ENCODE peak calls at places on chromosomes 2 and 18, in seven cellular contexts. One of them, this sample, is unnamed.

GRCh38 chr18:46562674-46563192 is 94.3 kb downstream of the LOXHD1 start:
- DNase-seq in A549: no peak
- DNase-seq in cardiac muscle cell: no peak
- DNase-seq in astrocyte: no peak
- DNase-seq in body of pancreas: no peak
- DNase-seq in GM12865: no peak
- DNase-seq in heart right ventricle: no peak
- DNase-seq in this sample: no peak

GRCh38 chr2:168849610-168850009 is 40.6 kb downstream of the SPC25 start:
- DNase-seq in GM12865: peak; percentile 28
- DNase-seq in astrocyte: peak; percentile 7
- DNase-seq in body of pancreas: peak; percentile 77
- DNase-seq in A549: no peak
- DNase-seq in cardiac muscle cell: peak; percentile 80
- DNase-seq in heart right ventricle: peak; percentile 39
- DNase-seq in this sample: peak; percentile 27

GRCh38 chr2:108447947-108448677 is 894 bp upstream of the GCC2 start:
- DNase-seq in heart right ventricle: no peak
- DNase-seq in cardiac muscle cell: no peak
- DNase-seq in body of pancreas: no peak
- DNase-seq in A549: peak; percentile 8
- DNase-seq in GM12865: no peak
- DNase-seq in astrocyte: no peak
- DNase-seq in this sample: no peak

GRCh38 chr2:60932954-60933353 is 51.6 kb downstream of the REL start:
- DNase-seq in A549: no peak
- DNase-seq in body of pancreas: no peak
- DNase-seq in astrocyte: no peak
- DNase-seq in heart right ventricle: no peak
- DNase-seq in cardiac muscle cell: no peak
- DNase-seq in GM12865: no peak
- DNase-seq in this sample: no peak

GRCh38 chr2:205650931-205651330 is 31.4 kb upstream of the NRP2 start:
- DNase-seq in heart right ventricle: no peak
- DNase-seq in cardiac muscle cell: no peak
- DNase-seq in A549: no peak
- DNase-seq in astrocyte: no peak
- DNase-seq in body of pancreas: no peak
- DNase-seq in GM12865: no peak
- DNase-seq in this sample: peak; percentile 37

GRCh38 chr2:60438653-60439052 is 114.8 kb downstream of the BCL11A start:
- DNase-seq in astrocyte: no peak
- DNase-seq in cardiac muscle cell: no peak
- DNase-seq in heart right ventricle: no peak
- DNase-seq in body of pancreas: no peak
- DNase-seq in A549: no peak
- DNase-seq in GM12865: no peak
- DNase-seq in this sample: no peak

GRCh38 chr18:61435064-61435652 is 101.9 kb downstream of the CDH20 start:
- DNase-seq in A549: no peak
- DNase-seq in body of pancreas: no peak
- DNase-seq in astrocyte: no peak
- DNase-seq in GM12865: peak; percentile 22
- DNase-seq in cardiac muscle cell: peak; percentile 21
- DNase-seq in heart right ventricle: no peak
- DNase-seq in this sample: peak; percentile 8

GRCh38 chr18:50558948-50559749 is 738 bp upstream of the MAPK4 start:
- DNase-seq in body of pancreas: peak; percentile 12
- DNase-seq in cardiac muscle cell: no peak
- DNase-seq in heart right ventricle: no peak
- DNase-seq in A549: no peak
- DNase-seq in GM12865: no peak
- DNase-seq in astrocyte: no peak
- DNase-seq in this sample: no peak

GRCh38 chr2:199458806-199459285 is 1.1 kb upstream of the SATB2 start:
- DNase-seq in GM12865: no peak
- DNase-seq in A549: no peak
- DNase-seq in astrocyte: no peak
- DNase-seq in body of pancreas: peak; percentile 33
- DNase-seq in heart right ventricle: no peak
- DNase-seq in cardiac muscle cell: peak; percentile 36
- DNase-seq in this sample: no peak

GRCh38 chr2:224369028-224369632 is 32.8 kb downstream of the FAM124B start:
- DNase-seq in cardiac muscle cell: peak; percentile 67
- DNase-seq in A549: peak; percentile 15
- DNase-seq in body of pancreas: no peak
- DNase-seq in astrocyte: no peak
- DNase-seq in GM12865: peak; percentile 48
- DNase-seq in heart right ventricle: no peak
- DNase-seq in this sample: peak; percentile 50

GRCh38 chr2:155308367-155309009 is 610.0 kb downstream of the KCNJ3 start:
- DNase-seq in astrocyte: no peak
- DNase-seq in GM12865: peak; percentile 9
- DNase-seq in cardiac muscle cell: no peak
- DNase-seq in body of pancreas: no peak
- DNase-seq in heart right ventricle: no peak
- DNase-seq in A549: no peak
- DNase-seq in this sample: no peak

GRCh38 chr2:155310589-155310988 is 612.1 kb downstream of the KCNJ3 start:
- DNase-seq in astrocyte: peak; percentile 2
- DNase-seq in heart right ventricle: no peak
- DNase-seq in cardiac muscle cell: peak; percentile 33
- DNase-seq in A549: peak; percentile 3
- DNase-seq in body of pancreas: no peak
- DNase-seq in GM12865: peak; percentile 44
- DNase-seq in this sample: peak; percentile 3

DNA sequence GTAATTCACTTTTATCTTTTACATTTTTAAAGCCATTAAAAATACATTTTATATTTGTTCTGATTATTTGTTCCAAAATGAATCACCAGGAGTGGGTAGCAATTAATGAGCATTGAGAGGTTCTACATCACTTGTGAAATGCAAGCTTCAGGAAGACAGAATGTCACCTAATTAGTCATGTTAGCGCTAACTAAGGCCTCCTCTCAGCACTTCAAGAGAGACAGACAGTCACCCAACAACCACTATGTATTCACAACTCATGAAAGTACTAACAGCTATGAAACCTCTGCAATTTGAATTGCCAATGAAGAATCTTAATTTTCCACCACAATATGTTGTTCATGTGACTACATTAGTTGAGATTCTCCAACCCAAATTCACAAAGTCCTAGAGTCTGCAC is 611.0 kb downstream of the KCNJ3 start:
- DNase-seq in cardiac muscle cell: no peak
- DNase-seq in body of pancreas: no peak
- DNase-seq in GM12865: peak; percentile 14
- DNase-seq in astrocyte: no peak
- DNase-seq in A549: no peak
- DNase-seq in heart right ventricle: no peak
- DNase-seq in this sample: no peak
- H3K4me3 ChIP-seq in cardiac muscle cell: no peak overlapping the region
- H3K4me3 ChIP-seq in body of pancreas: no peak overlapping the region
- H3K4me3 ChIP-seq in GM12865: no peak overlapping the region
- H3K4me3 ChIP-seq in astrocyte: no peak overlapping the region
- H3K4me3 ChIP-seq in A549: no peak overlapping the region
- H3K4me3 ChIP-seq in heart right ventricle: no peak overlapping the region
- H3K4me3 ChIP-seq in this sample: no peak overlapping the region

DNA sequence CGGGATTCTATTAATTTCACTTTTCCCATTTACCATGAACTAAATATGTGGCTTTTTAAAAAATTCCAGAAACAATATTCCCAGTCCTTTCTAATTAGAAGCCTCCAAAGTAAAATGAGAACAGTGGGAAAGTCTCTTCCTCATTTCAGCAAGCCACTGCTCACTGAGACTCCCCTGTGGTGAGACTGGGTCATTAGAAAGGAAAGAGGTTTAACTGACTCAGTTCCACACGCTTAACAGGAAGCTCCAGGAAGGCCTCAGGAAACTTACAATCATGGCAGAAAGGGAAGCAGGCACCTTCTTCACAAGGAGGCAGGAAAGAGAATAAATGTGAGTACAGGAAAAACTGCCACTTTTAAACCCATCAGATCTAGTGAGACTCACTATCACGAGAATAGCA is 258.9 kb upstream of the CHAC2 start:
- DNase-seq in heart right ventricle: no peak
- DNase-seq in astrocyte: no peak
- DNase-seq in body of pancreas: no peak
- DNase-seq in GM12865: no peak
- DNase-seq in A549: no peak
- DNase-seq in cardiac muscle cell: no peak
- DNase-seq in this sample: no peak
- TF ChIP-seq CTCF in heart right ventricle: no peak
- TF ChIP-seq CTCF in astrocyte: no peak
- TF ChIP-seq CTCF in body of pancreas: no peak
- TF ChIP-seq CTCF in GM12865: no peak
- TF ChIP-seq CTCF in A549: no peak
- TF ChIP-seq CTCF in cardiac muscle cell: no peak
- TF ChIP-seq CTCF in this sample: no peak

DNA sequence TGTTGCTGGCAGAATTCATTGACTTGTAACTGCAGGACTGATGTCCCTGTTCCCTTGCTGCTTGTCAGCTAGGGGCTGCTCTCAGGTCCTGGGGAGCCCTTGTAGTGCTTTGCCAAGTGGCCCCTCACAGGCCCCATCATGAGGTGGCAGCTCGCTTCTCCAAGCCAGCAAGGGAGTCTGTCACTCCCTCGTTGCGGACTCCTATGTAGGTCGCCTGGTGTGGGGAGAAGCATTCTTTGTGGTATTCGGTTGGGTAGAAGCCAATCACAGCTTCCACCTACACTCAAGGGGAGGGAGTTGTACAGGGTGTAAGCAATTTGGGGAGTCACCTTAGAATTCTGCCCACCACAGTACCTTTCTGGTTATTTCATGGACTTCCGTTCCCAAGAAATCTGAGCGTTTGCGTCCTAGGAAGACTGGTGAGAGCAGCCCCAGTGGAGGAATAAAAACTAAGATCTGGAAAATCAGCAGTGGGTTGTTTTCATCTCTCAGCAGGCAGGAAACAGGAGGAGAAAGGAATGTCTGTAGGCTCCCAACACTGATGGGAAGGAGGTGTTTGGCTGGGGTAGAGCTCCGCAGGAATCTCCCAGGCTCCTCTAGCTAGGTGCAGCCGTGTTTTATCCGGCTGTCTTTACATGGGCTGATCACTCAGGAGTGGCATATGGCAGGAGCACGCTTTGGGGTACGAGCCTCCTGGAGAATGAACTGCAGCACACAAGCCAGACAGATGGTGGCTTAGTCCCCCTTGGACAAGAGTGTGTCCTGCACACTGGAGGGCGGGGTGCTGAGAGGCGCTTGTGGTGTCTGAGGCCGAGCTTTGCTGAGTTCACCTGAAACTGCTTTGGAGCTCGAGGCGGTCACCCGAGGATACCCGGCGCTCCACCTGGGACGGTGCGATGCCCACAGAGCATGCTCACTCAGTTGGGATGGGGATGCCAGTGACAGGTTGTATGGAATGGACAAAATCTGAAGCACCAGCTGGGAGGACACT is 58.3 kb downstream of the LDLRAD4 start:
- DNase-seq in GM12865: no peak
- DNase-seq in A549: no peak
- DNase-seq in astrocyte: peak; percentile 42
- DNase-seq in heart right ventricle: no peak
- DNase-seq in body of pancreas: no peak
- DNase-seq in cardiac muscle cell: no peak
- DNase-seq in this sample: no peak
- H3K4me3 ChIP-seq in GM12865: no peak overlapping the region
- H3K4me3 ChIP-seq in A549: no peak overlapping the region
- H3K4me3 ChIP-seq in astrocyte: no peak overlapping the region
- H3K4me3 ChIP-seq in heart right ventricle: no peak overlapping the region
- H3K4me3 ChIP-seq in body of pancreas: no peak overlapping the region
- H3K4me3 ChIP-seq in cardiac muscle cell: no peak overlapping the region
- H3K4me3 ChIP-seq in this sample: no peak overlapping the region

GRCh38 chr18:53134711-53135110 is 794.7 kb downstream of the DCC start:
- DNase-seq in body of pancreas: no peak
- DNase-seq in GM12865: no peak
- DNase-seq in A549: no peak
- DNase-seq in heart right ventricle: no peak
- DNase-seq in cardiac muscle cell: no peak
- DNase-seq in astrocyte: no peak
- DNase-seq in this sample: no peak

DNA sequence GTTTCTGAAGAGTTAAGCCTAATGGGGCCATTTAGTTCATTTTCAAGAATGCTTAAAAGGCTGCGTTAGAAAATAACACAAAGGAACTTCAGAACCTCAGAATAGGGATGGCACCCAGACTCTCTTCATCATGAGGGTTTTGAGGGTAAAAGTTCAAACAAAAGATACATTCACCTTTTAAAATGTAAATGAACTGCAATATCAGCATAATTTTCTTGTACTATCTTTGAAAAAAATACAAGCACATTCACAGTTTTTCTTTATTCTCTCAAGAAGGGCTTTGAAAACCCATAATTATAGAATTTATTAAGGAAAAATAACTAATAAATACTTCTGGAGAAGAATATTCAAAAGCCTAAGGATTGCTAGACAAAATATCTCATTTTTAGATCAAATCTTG is 791.0 kb downstream of the DCC start:
- DNase-seq in cardiac muscle cell: no peak
- DNase-seq in astrocyte: no peak
- DNase-seq in heart right ventricle: no peak
- DNase-seq in GM12865: no peak
- DNase-seq in body of pancreas: no peak
- DNase-seq in A549: no peak
- DNase-seq in this sample: no peak
- TF ChIP-seq CTCF in cardiac muscle cell: no peak
- TF ChIP-seq CTCF in astrocyte: no peak
- TF ChIP-seq CTCF in heart right ventricle: no peak
- TF ChIP-seq CTCF in GM12865: no peak
- TF ChIP-seq CTCF in body of pancreas: no peak
- TF ChIP-seq CTCF in A549: no peak
- TF ChIP-seq CTCF in this sample: no peak

GRCh38 chr2:163990554-163990953 is 254.7 kb upstream of the FIGN start:
- DNase-seq in astrocyte: no peak
- DNase-seq in body of pancreas: no peak
- DNase-seq in cardiac muscle cell: no peak
- DNase-seq in heart right ventricle: no peak
- DNase-seq in A549: no peak
- DNase-seq in GM12865: no peak
- DNase-seq in this sample: no peak
- H3K4me3 ChIP-seq in astrocyte: no peak overlapping the region
- H3K4me3 ChIP-seq in body of pancreas: no peak overlapping the region
- H3K4me3 ChIP-seq in cardiac muscle cell: no peak overlapping the region
- H3K4me3 ChIP-seq in heart right ventricle: no peak overlapping the region
- H3K4me3 ChIP-seq in A549: no peak overlapping the region
- H3K4me3 ChIP-seq in GM12865: no peak overlapping the region
- H3K4me3 ChIP-seq in this sample: no peak overlapping the region